ENCODE peak calls at places on chromosomes 1 and 21, in five cellular contexts. C is dorsolateral prefrontal cortex; A is nephron progenitor cell; I is adrenal gland; Z is CD8-positive, alpha-beta T cell. R is an unnamed sample.

GRCh38 chr1:14815175-14815882 is 216.8 kb downstream of the KAZN start:
- DNase-seq in C (no peak), A (no peak), I (peak), Z (no peak), R (no peak)

GRCh38 chr1:94648225-94649007 is 106.9 kb upstream of the F3 start:
- DNase-seq in C (no peak), A (no peak), I (peak), Z (no peak), R (no peak)

GRCh38 chr1:90175490-90176157 is 180.7 kb downstream of the ZNF326 start:
- DNase-seq in C (no peak), A (no peak), I (no peak), Z (no peak), R (no peak)

GRCh38 chr1:96473791-96474452 is 247.7 kb upstream of the PTBP2 start:
- DNase-seq in C (no peak), A (no peak), I (no peak), Z (no peak), R (no peak)

GRCh38 chr1:185843297-185843869 is 109.2 kb downstream of the HMCN1 start:
- DNase-seq in C (no peak), A (no peak), I (no peak), Z (no peak), R (no peak)

GRCh38 chr1:205565799-205566198 is 61.3 kb downstream of the CDK18 start:
- DNase-seq in C (no peak), A (no peak), I (no peak), Z (no peak), R (no peak)

GRCh38 chr1:185045793-185046441 is 559 bp downstream of the RNF2 start:
- DNase-seq in C (peak), A (peak), I (peak), Z (no peak), R (peak)

GRCh38 chr21:29166333-29166732 is 35.9 kb downstream of the MAP3K7CL start:
- DNase-seq in C (no peak), A (no peak), I (no peak), Z (no peak), R (no peak)

GRCh38 chr1:66840929-66841328 is 39.9 kb upstream of the INSL5 start:
- DNase-seq in C (no peak), A (no peak), I (no peak), Z (no peak), R (no peak)

GRCh38 chr1:155013632-155014031 is 11.0 kb downstream of the ZBTB7B start:
- DNase-seq in C (no peak), A (no peak), I (no peak), Z (no peak), R (no peak)

GRCh38 chr1:2283991-2284895 is 56.1 kb downstream of the SKI start:
- DNase-seq in C (no peak), A (no peak), I (peak), Z (no peak), R (no peak)

GRCh38 chr1:197463142-197463541 is 195.1 kb downstream of the CRB1 start:
- DNase-seq in C (no peak), A (no peak), I (no peak), Z (no peak), R (no peak)

GRCh38 chr21:42837421-42838211 is 41.7 kb downstream of the WDR4 start:
- DNase-seq in C (no peak), A (no peak), I (peak), Z (peak), R (no peak)

GRCh38 chr1:92356956-92357355 is 58.1 kb downstream of the RPAP2 start:
- DNase-seq in C (no peak), A (no peak), I (no peak), Z (no peak), R (no peak)

GRCh38 chr1:201748331-201748730 is 80.6 kb upstream of the IPO9 start:
- DNase-seq in C (no peak), A (no peak), I (no peak), Z (no peak), R (no peak)

GRCh38 chr1:30984167-30984870 is 75.8 kb upstream of the SDC3 start:
- DNase-seq in C (no peak), A (no peak), I (no peak), Z (no peak), R (no peak)
- TF ChIP-seq CTCF in C (peak), A (no peak), I (peak), Z (no peak), R (no peak)

GRCh38 chr1:101974599-101975225 is 22.0 kb downstream of the OLFM3 start:
- DNase-seq in C (no peak), A (no peak), I (no peak), Z (no peak), R (no peak)

GRCh38 chr1:101975371-101975770 is 21.4 kb downstream of the OLFM3 start:
- DNase-seq in C (no peak), A (no peak), I (no peak), Z (no peak), R (no peak)

GRCh38 chr1:101967871-101968270 is 28.9 kb downstream of the OLFM3 start:
- DNase-seq in C (no peak), A (no peak), I (no peak), Z (no peak), R (no peak)

GRCh38 chr1:101976161-101976560 is 20.6 kb downstream of the OLFM3 start:
- DNase-seq in C (no peak), A (no peak), I (no peak), Z (no peak), R (no peak)

GRCh38 chr1:101971309-101971708 is 25.4 kb downstream of the OLFM3 start:
- DNase-seq in C (no peak), A (no peak), I (no peak), Z (no peak), R (no peak)
- TF ChIP-seq CTCF in C (peak), A (peak), I (no peak), Z (no peak), R (peak)

GRCh38 chr1:180754453-180754852 is 122.6 kb downstream of the XPR1 start:
- DNase-seq in C (no peak), A (no peak), I (no peak), Z (no peak), R (no peak)
- TF ChIP-seq CTCF in C (no peak), A (no peak), I (no peak), Z (no peak), R (no peak)

GRCh38 chr1:106534612-106535011 is 521.9 kb upstream of the PRMT6 start:
- DNase-seq in C (no peak), A (no peak), I (no peak), Z (no peak), R (no peak)
- TF ChIP-seq CTCF in C (no peak), A (no peak), I (no peak), Z (no peak), R (peak)

R was measured in progenitor cell of endocrine pancreas.